ENCODE peak calls at places on chromosomes 6 and 20, in seven cellular contexts. One of them, this sample, is unnamed. For H3K9me3 and H3K36me3, the result is how much of the 10 kb centered on the place peaks cover.

GRCh38 chr20:21103582-21104465 is 2.3 kb downstream of the LINC00237 start:
- DNase-seq in ovary: no peak
- DNase-seq in ascending aorta: no peak
- DNase-seq in spleen: no peak
- DNase-seq in upper lobe of right lung: no peak
- DNase-seq in GM23248: no peak
- DNase-seq in adrenal gland: no peak
- DNase-seq in this sample: no peak

GRCh38 chr20:54284928-54285704 is 77.2 kb downstream of the PFDN4 start:
- DNase-seq in adrenal gland: no peak
- DNase-seq in upper lobe of right lung: no peak
- DNase-seq in ascending aorta: no peak
- DNase-seq in ovary: no peak
- DNase-seq in GM23248: peak
- DNase-seq in spleen: no peak
- DNase-seq in this sample: peak

GRCh38 chr20:63325554-63326313 is 32.7 kb downstream of the COL20A1 start:
- DNase-seq in upper lobe of right lung: peak
- DNase-seq in ovary: no peak
- DNase-seq in GM23248: no peak
- DNase-seq in ascending aorta: peak
- DNase-seq in spleen: no peak
- DNase-seq in adrenal gland: no peak
- DNase-seq in this sample: no peak

GRCh38 chr6:167839755-167840154 is 13.0 kb downstream of the AFDN start:
- DNase-seq in upper lobe of right lung: no peak
- DNase-seq in ascending aorta: no peak
- DNase-seq in ovary: no peak
- DNase-seq in adrenal gland: no peak
- DNase-seq in GM23248: no peak
- DNase-seq in spleen: peak
- DNase-seq in this sample: no peak

GRCh38 chr6:135576055-135576454 is 78.5 kb upstream of the AHI1 start:
- DNase-seq in ovary: no peak
- DNase-seq in spleen: no peak
- DNase-seq in ascending aorta: no peak
- DNase-seq in upper lobe of right lung: no peak
- DNase-seq in GM23248: peak
- DNase-seq in adrenal gland: no peak
- DNase-seq in this sample: peak

GRCh38 chr6:53979468-53980067 is 131.7 kb upstream of the MLIP start:
- DNase-seq in upper lobe of right lung: no peak
- DNase-seq in ovary: no peak
- DNase-seq in spleen: no peak
- DNase-seq in ascending aorta: no peak
- DNase-seq in GM23248: peak
- DNase-seq in adrenal gland: peak
- DNase-seq in this sample: no peak

GRCh38 chr6:27667016-27667415 is 194.1 kb upstream of the ZNF184 start:
- DNase-seq in spleen: no peak
- DNase-seq in GM23248: no peak
- DNase-seq in adrenal gland: no peak
- DNase-seq in ovary: no peak
- DNase-seq in upper lobe of right lung: no peak
- DNase-seq in ascending aorta: no peak
- DNase-seq in this sample: no peak

GRCh38 chr6:50706575-50706974 is 6.8 kb upstream of the TFAP2D start:
- DNase-seq in upper lobe of right lung: no peak
- DNase-seq in GM23248: no peak
- DNase-seq in ascending aorta: no peak
- DNase-seq in ovary: no peak
- DNase-seq in adrenal gland: no peak
- DNase-seq in spleen: peak
- DNase-seq in this sample: no peak

GRCh38 chr6:149855040-149855654 is 9.0 kb downstream of the LRP11 start:
- DNase-seq in adrenal gland: no peak
- DNase-seq in GM23248: peak
- DNase-seq in ascending aorta: no peak
- DNase-seq in ovary: no peak
- DNase-seq in spleen: no peak
- DNase-seq in upper lobe of right lung: no peak
- DNase-seq in this sample: peak

DNA sequence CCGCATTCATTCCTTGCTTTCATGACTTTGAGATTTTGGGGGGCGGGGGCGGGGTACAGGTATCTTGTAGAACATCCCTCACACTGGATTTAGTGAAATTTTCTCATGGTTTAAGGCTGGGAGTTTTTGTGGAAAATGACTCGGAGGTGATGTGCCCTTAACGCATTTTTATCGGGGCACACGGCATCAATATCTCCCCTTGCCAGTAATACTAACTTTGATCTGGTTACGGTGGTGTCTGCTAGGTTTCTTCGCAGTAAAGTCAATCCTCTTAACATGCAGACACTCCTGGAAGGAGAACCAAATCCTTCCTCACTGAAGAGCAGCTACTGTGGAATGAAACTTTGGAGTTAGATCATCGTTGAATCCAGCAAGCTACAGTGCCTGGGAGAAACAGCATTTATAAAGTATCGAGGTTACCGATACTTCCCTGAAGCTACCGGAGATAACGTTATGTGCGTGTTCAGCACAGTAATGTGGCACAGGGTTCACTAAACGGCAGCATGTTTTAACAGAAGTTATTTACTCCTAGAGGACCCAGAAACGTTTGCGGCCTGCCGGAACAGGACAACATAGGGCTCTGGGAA is 1.2 kb upstream of the DYNLRB1 start:
- DNase-seq in ovary: no peak
- DNase-seq in upper lobe of right lung: no peak
- DNase-seq in adrenal gland: no peak
- DNase-seq in GM23248: peak
- DNase-seq in ascending aorta: no peak
- DNase-seq in spleen: no peak
- DNase-seq in this sample: no peak
- H3K4me3 ChIP-seq in ovary: peak
- H3K4me3 ChIP-seq in upper lobe of right lung: peak
- H3K4me3 ChIP-seq in adrenal gland: peak
- H3K4me3 ChIP-seq in GM23248: peak
- H3K4me3 ChIP-seq in ascending aorta: peak
- H3K4me3 ChIP-seq in spleen: peak
- H3K4me3 ChIP-seq in this sample: no peak

GRCh38 chr6:132179955-132180354 is 221.3 kb downstream of the MOXD1 start:
- DNase-seq in spleen: no peak
- DNase-seq in GM23248: no peak
- DNase-seq in adrenal gland: no peak
- DNase-seq in ovary: no peak
- DNase-seq in upper lobe of right lung: no peak
- DNase-seq in ascending aorta: no peak
- DNase-seq in this sample: no peak
- H3K9me3 ChIP-seq in spleen: under half
- H3K9me3 ChIP-seq in GM23248: under half
- H3K9me3 ChIP-seq in adrenal gland: under half
- H3K9me3 ChIP-seq in ovary: under half
- H3K9me3 ChIP-seq in upper lobe of right lung: under half
- H3K9me3 ChIP-seq in ascending aorta: under half
- H3K9me3 ChIP-seq in this sample: under half

DNA sequence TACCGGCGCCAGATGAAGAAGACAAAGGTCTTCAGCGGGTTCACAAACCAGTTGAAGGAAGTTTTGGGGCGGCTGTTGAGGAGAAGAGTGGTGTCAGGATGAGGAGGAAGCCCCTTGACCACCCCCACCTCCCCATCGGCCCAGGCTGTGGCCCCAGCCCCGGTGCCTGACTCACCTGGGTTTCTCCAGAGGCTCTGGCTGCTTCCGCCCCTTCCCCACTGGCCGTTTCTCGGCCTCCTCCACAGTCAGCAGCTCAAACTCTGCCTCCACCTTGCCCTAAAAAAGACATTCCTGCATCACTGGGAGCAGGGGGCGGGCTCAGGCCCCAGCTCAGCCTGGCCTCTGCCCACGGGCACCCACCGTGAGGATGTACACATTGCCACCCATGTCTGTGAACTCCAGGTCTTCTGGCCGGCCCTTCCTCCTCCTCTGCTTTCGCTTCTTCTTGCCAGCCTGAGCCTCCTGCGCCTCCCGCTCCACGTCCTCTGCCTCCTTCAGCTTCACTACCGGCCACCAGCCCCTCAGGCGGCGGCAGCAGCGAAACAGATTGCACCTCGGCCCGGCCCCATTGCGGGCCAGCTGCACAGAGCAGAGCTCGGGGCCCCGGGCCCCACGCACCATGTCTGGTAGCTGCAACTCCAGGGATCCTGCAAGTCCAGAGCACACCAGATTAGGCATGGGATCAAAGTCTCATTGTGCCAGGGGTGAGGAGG is 17.3 kb downstream of the ERGIC3 start:
- DNase-seq in ovary: no peak
- DNase-seq in upper lobe of right lung: peak
- DNase-seq in ascending aorta: no peak
- DNase-seq in spleen: no peak
- DNase-seq in adrenal gland: no peak
- DNase-seq in GM23248: no peak
- DNase-seq in this sample: no peak
- H3K36me3 ChIP-seq in ovary: under half
- H3K36me3 ChIP-seq in upper lobe of right lung: under half
- H3K36me3 ChIP-seq in ascending aorta: under half
- H3K36me3 ChIP-seq in spleen: half or more
- H3K36me3 ChIP-seq in adrenal gland: under half
- H3K36me3 ChIP-seq in GM23248: under half
- H3K36me3 ChIP-seq in this sample: under half

GRCh38 chr20:2694519-2694918 is 1.9 kb downstream of the EBF4 start:
- DNase-seq in ovary: no peak
- DNase-seq in adrenal gland: peak
- DNase-seq in GM23248: no peak
- DNase-seq in spleen: peak
- DNase-seq in upper lobe of right lung: no peak
- DNase-seq in ascending aorta: peak
- DNase-seq in this sample: no peak
- H3K4me3 ChIP-seq in ovary: no peak
- H3K4me3 ChIP-seq in adrenal gland: no peak
- H3K4me3 ChIP-seq in GM23248: no peak
- H3K4me3 ChIP-seq in spleen: no peak
- H3K4me3 ChIP-seq in upper lobe of right lung: no peak
- H3K4me3 ChIP-seq in ascending aorta: no peak
- H3K4me3 ChIP-seq in this sample: no peak

DNA sequence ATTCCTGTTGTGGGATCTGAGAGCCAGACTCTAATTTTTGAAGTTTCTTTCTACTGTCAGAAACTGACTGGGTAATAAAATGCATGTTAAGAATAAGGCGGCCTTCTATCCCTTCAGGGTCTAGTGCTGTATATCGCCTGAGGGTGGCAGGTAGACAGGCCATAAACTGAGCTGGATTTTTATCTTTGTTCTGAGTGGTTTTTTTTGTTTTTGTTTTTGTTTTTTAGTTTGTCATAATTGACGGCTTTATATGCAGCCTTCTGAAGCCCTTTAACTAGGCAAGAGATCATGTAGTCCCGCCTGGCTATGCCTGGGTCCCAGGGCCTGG is 747.7 kb upstream of the ADGRB3 start:
- DNase-seq in GM23248: no peak
- DNase-seq in upper lobe of right lung: no peak
- DNase-seq in ascending aorta: no peak
- DNase-seq in adrenal gland: no peak
- DNase-seq in spleen: no peak
- DNase-seq in ovary: no peak
- DNase-seq in this sample: no peak
- H3K9me3 ChIP-seq in GM23248: under half
- H3K9me3 ChIP-seq in upper lobe of right lung: under half
- H3K9me3 ChIP-seq in ascending aorta: under half
- H3K9me3 ChIP-seq in adrenal gland: under half
- H3K9me3 ChIP-seq in spleen: under half
- H3K9me3 ChIP-seq in ovary: under half
- H3K9me3 ChIP-seq in this sample: under half

GRCh38 chr6:43572015-43572414 is 3.8 kb downstream of the XPO5 start:
- DNase-seq in ascending aorta: no peak
- DNase-seq in GM23248: no peak
- DNase-seq in adrenal gland: no peak
- DNase-seq in spleen: no peak
- DNase-seq in upper lobe of right lung: no peak
- DNase-seq in ovary: no peak
- DNase-seq in this sample: no peak

GRCh38 chr6:43575772-43576551 is at the start of the genes POLH and XPO5:
- DNase-seq in ovary: peak
- DNase-seq in spleen: peak
- DNase-seq in GM23248: peak
- DNase-seq in upper lobe of right lung: peak
- DNase-seq in adrenal gland: peak
- DNase-seq in ascending aorta: peak
- DNase-seq in this sample: peak

GRCh38 chr6:43578748-43579147 is 2.8 kb downstream of the POLH start:
- DNase-seq in adrenal gland: no peak
- DNase-seq in GM23248: peak
- DNase-seq in ovary: no peak
- DNase-seq in spleen: no peak
- DNase-seq in upper lobe of right lung: no peak
- DNase-seq in ascending aorta: no peak
- DNase-seq in this sample: no peak

GRCh38 chr6:43579171-43579570 is 3.2 kb downstream of the POLH start:
- DNase-seq in ovary: no peak
- DNase-seq in upper lobe of right lung: no peak
- DNase-seq in GM23248: peak
- DNase-seq in adrenal gland: no peak
- DNase-seq in spleen: no peak
- DNase-seq in ascending aorta: no peak
- DNase-seq in this sample: no peak

GRCh38 chr6:43575105-43575771 is 600 bp downstream of the XPO5 start:
- DNase-seq in GM23248: peak
- DNase-seq in upper lobe of right lung: peak
- DNase-seq in adrenal gland: no peak
- DNase-seq in spleen: no peak
- DNase-seq in ovary: no peak
- DNase-seq in ascending aorta: no peak
- DNase-seq in this sample: peak
- H3K36me3 ChIP-seq in GM23248: under half
- H3K36me3 ChIP-seq in upper lobe of right lung: under half
- H3K36me3 ChIP-seq in adrenal gland: under half
- H3K36me3 ChIP-seq in spleen: under half
- H3K36me3 ChIP-seq in ovary: under half
- H3K36me3 ChIP-seq in ascending aorta: under half
- H3K36me3 ChIP-seq in this sample: under half

GRCh38 chr6:111260570-111261298 is 173.4 kb downstream of the SLC16A10 start:
- DNase-seq in ovary: no peak
- DNase-seq in ascending aorta: no peak
- DNase-seq in adrenal gland: no peak
- DNase-seq in spleen: no peak
- DNase-seq in GM23248: peak
- DNase-seq in upper lobe of right lung: no peak
- DNase-seq in this sample: peak
- H3K4me3 ChIP-seq in ovary: no peak
- H3K4me3 ChIP-seq in ascending aorta: no peak
- H3K4me3 ChIP-seq in adrenal gland: no peak
- H3K4me3 ChIP-seq in spleen: peak
- H3K4me3 ChIP-seq in GM23248: peak
- H3K4me3 ChIP-seq in upper lobe of right lung: no peak
- H3K4me3 ChIP-seq in this sample: no peak